ENCODE peak calls at places on chromosomes 2 and 18, in four cellular contexts. S, R, Q and O are unnamed samples.

GRCh38 chr18:46623541-46623940 is 33.5 kb downstream of the LOXHD1 start:
- DNase-seq in R (no peak), Q (no peak), S (no peak), O (no peak)

GRCh38 chr2:119760876-119761275 is 1.2 kb downstream of the PTPN4 start:
- DNase-seq in Q (no peak), S (no peak), R (no peak), O (no peak)

GRCh38 chr2:12738112-12738485 is 21.4 kb downstream of the TRIB2 start:
- DNase-seq in S (no peak), R (no peak), Q (no peak), O (no peak)

GRCh38 chr2:231190531-231191197 is 7.8 kb upstream of the ARMC9 start:
- DNase-seq in Q (no peak), S (no peak), R (peak; percentile 53), O (no peak)

GRCh38 chr2:60818272-60818671 is 62.2 kb downstream of the PAPOLG start:
- DNase-seq in R (no peak), S (no peak), Q (no peak), O (peak; percentile 21)

GRCh38 chr18:46155652-46156051 is 51.5 kb downstream of the HAUS1 start:
- DNase-seq in R (no peak), Q (peak; percentile 93), S (no peak), O (no peak)

GRCh38 chr2:1649103-1649870 is 95.0 kb downstream of the PXDN start:
- DNase-seq in S (no peak), Q (no peak), R (no peak), O (no peak)

GRCh38 chr18:34802938-34803337 is 92.8 kb downstream of the DTNA start:
- DNase-seq in S (no peak), R (no peak), Q (no peak), O (no peak)

GRCh38 chr2:98572676-98573075 is 35.6 kb downstream of the COA5 start:
- DNase-seq in S (no peak), Q (no peak), R (no peak), O (no peak)

GRCh38 chr2:219401621-219402020 is 13.9 kb upstream of the DNPEP start:
- DNase-seq in S (no peak), Q (no peak), R (no peak), O (no peak)

GRCh38 chr2:236691799-236692167 is 122.2 kb downstream of the ACKR3 start:
- DNase-seq in R (no peak), S (no peak), Q (peak; percentile 90), O (peak; percentile 47)

GRCh38 chr2:26033769-26034596 is at the start of gene RAB10:
- DNase-seq in Q (peak; percentile 97), R (peak; percentile 99), S (peak; percentile 90), O (peak; percentile 100)
- TF ChIP-seq CTCF in Q (no peak), R (no peak), S (no peak), O (no peak)

DNA sequence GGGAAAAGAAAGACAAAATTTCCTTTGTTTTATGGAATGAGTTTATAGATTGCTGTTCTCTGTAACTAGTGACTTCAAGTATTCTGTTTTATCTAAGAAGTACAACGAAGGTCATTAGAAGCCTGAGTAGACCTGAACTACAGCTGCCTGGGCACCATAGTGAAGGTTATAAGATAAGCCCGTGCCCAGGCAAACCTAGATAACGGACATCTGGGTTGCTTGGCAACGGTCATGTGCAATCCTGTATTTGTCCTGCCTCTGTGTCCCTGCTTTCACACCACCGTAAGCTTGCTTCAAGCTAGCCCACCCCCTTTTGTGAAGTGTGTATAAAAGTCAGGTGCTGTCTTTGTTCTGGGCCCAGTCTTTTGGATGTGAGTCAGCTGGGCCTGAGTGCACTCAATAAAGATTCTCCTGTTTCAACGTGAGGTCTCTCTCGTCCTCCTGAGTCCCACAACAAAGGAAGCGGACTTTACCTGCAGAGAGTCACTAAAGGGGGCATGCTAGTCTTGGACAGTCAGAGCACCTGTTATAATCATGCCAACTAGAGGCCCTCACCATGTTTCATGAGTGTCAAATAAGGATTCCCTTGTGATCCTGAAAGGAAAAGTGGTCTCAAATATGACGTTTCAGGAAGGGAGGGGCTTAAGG is 22.7 kb upstream of the LAPTM4A start:
- DNase-seq in S (no peak), Q (no peak), R (peak; percentile 58), O (no peak)
- H3K4me1 ChIP-seq in S (peaks cover 4% of the 10 kb centered on the region), Q (peaks cover 27% of the 10 kb centered on the region), R (peaks cover 13% of the 10 kb centered on the region), O (peaks cover 16% of the 10 kb centered on the region)

GRCh38 chr2:147843864-147844690 is 752 bp upstream of the ACVR2A start:
- DNase-seq in R (peak; percentile 95), Q (peak; percentile 17), S (peak; percentile 77), O (peak; percentile 92)
- TF ChIP-seq CTCF in R (no peak), Q (no peak), S (no peak), O (peak; percentile 1)

GRCh38 chr18:77139619-77140018 is 7.0 kb upstream of the MBP start:
- DNase-seq in R (no peak), Q (no peak), S (no peak), O (no peak)
- H3K4me1 ChIP-seq in R (peaks cover 10% of the 10 kb centered on the region), Q (peaks cover 6% of the 10 kb centered on the region), S (peaks cover 6% of the 10 kb centered on the region), O (no peaks in the 10 kb centered on the region)

GRCh38 chr2:207008105-207008990 is 69.0 kb downstream of the CPO start:
- DNase-seq in R (no peak), S (no peak), Q (peak; percentile 30), O (no peak)
- TF ChIP-seq CTCF in R (no peak), S (no peak), Q (no peak), O (no peak)

GRCh38 chr2:172279214-172279613 is 148.2 kb upstream of the ITGA6 start:
- DNase-seq in R (no peak), Q (no peak), S (no peak), O (no peak)

GRCh38 chr2:172282944-172283343 is 144.4 kb upstream of the ITGA6 start:
- DNase-seq in S (no peak), R (no peak), Q (peak; percentile 75), O (no peak)

GRCh38 chr2:172279843-172280242 is 147.5 kb upstream of the ITGA6 start:
- DNase-seq in R (no peak), Q (no peak), S (no peak), O (no peak)

GRCh38 chr2:172281648-172282576 is 145.5 kb upstream of the ITGA6 start:
- DNase-seq in S (no peak), Q (no peak), R (no peak), O (no peak)

GRCh38 chr2:172280820-172281454 is 146.4 kb upstream of the ITGA6 start:
- DNase-seq in Q (no peak), S (no peak), R (no peak), O (no peak)
- H3K4me1 ChIP-seq in Q (peaks cover 37% of the 10 kb centered on the region), S (peaks cover 9% of the 10 kb centered on the region), R (no peaks in the 10 kb centered on the region), O (peaks cover 5% of the 10 kb centered on the region)

DNA sequence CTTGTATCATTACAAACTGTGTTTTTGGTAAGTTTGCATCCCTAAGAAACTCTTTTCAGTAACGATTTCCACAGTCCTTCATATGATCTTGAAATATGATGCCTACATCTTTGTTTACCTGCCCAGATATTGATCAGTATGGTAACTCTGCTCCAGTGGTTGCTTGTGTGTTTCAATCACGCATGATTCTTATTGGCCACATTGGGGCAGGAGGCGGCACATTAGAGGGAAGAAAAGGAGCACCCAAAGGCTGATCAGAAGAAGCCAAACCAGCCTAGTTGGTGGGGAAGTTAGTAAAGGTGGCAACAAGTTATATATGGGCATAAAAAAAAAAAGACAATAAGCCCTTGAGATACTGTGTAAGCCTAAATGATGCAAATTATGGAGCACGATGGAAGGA is 158.9 kb downstream of the RHBDD1 start:
- DNase-seq in Q (no peak), R (no peak), S (no peak), O (no peak)
- TF ChIP-seq CTCF in Q (no peak), R (no peak), S (no peak), O (no peak)

GRCh38 chr2:217979151-217979811 is 23.5 kb downstream of the TNS1 start:
- DNase-seq in R (no peak), Q (no peak), S (no peak), O (no peak)

GRCh38 chr2:217980591-217980990 is 22.2 kb downstream of the TNS1 start:
- DNase-seq in S (no peak), R (no peak), Q (no peak), O (no peak)

GRCh38 chr2:217977840-217978535 is 24.8 kb downstream of the TNS1 start:
- DNase-seq in R (no peak), Q (no peak), S (no peak), O (no peak)

GRCh38 chr2:217980036-217980435 is 22.8 kb downstream of the TNS1 start:
- DNase-seq in S (no peak), Q (no peak), R (no peak), O (no peak)

DNA sequence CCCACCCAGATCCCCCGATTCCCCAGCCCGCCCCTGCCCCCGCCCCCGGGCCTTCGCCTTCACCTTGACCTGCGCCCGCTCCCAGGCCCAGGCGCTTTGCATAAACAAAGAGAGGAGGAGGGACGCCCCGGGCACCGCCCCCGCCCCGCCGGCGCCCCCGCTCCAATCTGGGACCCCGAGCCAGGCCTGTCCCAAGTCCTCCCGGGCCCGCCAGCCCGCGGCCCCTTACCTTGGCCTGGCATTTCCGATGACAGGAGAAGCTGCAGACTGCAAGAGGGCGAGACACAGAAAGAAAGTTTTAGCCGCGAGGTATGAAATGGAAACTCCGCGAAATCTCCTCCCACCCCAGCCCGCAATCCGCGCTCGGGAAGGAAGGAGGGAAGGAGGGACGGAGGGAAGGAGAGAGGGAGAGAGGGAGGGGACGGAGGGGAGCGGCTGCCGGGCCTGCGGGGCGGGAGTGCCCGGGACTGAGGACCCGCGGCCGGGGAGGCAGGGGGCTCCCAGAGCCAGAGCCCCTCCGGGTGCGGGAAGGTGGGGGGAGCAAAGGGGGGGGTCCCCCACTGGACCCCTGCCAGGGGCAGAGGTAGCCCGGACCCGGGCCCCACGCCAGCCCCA is 24.2 kb downstream of the TNS1 start:
- DNase-seq in Q (no peak), S (no peak), R (no peak), O (no peak)
- H3K4me1 ChIP-seq in Q (no peaks in the 10 kb centered on the region), S (peaks cover 27% of the 10 kb centered on the region), R (peaks cover 8% of the 10 kb centered on the region), O (peaks cover 9% of the 10 kb centered on the region)

DNA sequence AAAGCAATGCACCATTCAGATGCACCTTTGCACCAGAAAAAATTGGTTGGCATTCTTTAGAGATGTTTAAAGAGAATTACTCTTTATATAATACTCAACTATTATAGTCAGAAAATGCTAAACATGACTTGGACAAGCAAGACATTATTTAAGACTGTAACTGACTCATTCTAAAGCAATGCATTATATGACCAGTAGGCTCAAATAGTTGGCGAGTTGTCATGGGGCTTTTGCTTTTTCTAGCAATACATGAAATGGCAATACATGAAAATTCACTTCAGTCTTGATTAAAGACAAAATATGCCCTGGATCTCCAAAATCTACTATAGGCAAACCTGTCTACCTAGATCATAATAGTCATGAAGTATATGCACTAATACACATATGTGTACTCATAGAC is 216.9 kb upstream of the VWC2L start:
- DNase-seq in Q (no peak), S (no peak), R (no peak), O (no peak)
- TF ChIP-seq CTCF in Q (no peak), S (no peak), R (no peak), O (no peak)